ENCODE peak calls at places on chromosomes 13 and 19, in six cellular contexts. L is H9, B is thoracic aorta, T is ovary, R is GM10248, O is bronchial epithelial cell. K is an unnamed sample.

GRCh38 chr13:86900906-86901305 is 770.3 kb upstream of the SLITRK5 start:
- DNase-seq in L (no peak), B (no peak), T (no peak), R (no peak), O (peak), K (no peak)

GRCh38 chr13:80408270-80408669 is 67.3 kb upstream of the SPRY2 start:
- DNase-seq in L (peak), B (no peak), T (no peak), R (no peak), O (no peak), K (no peak)

GRCh38 chr19:53993448-53993847 is 2.0 kb downstream of the CACNG6 start:
- DNase-seq in L (no peak), B (no peak), T (no peak), R (no peak), O (no peak), K (no peak)

GRCh38 chr19:28980236-28980868 is 232.6 kb downstream of the UQCRFS1 start:
- DNase-seq in L (peak), B (no peak), T (no peak), R (no peak), O (no peak), K (no peak)

GRCh38 chr19:14632286-14632685 is 42.4 kb downstream of the ADGRE3 start:
- DNase-seq in L (peak), B (no peak), T (no peak), R (peak), O (peak), K (no peak)

GRCh38 chr19:29680447-29680846 is 15.2 kb downstream of the PLEKHF1 start:
- DNase-seq in L (no peak), B (no peak), T (no peak), R (peak), O (no peak), K (peak)

GRCh38 chr13:72255908-72256307 is 388.9 kb upstream of the DACH1 start:
- DNase-seq in L (peak), B (no peak), T (no peak), R (no peak), O (peak), K (no peak)

GRCh38 chr19:10544753-10545251 is 1.1 kb downstream of the ATG4D start:
- DNase-seq in L (no peak), B (no peak), T (no peak), R (no peak), O (no peak), K (no peak)

GRCh38 chr13:90686438-90686837 is 661.0 kb upstream of the MIR17HG start:
- DNase-seq in L (no peak), B (no peak), T (no peak), R (no peak), O (peak), K (no peak)

GRCh38 chr13:95710313-95710712 is 33.4 kb downstream of the DNAJC3 start:
- DNase-seq in L (no peak), B (no peak), T (no peak), R (no peak), O (peak), K (no peak)

GRCh38 chr19:13621413-13621812 is 115.1 kb upstream of the CACNA1A start:
- DNase-seq in L (peak), B (no peak), T (no peak), R (no peak), O (peak), K (no peak)

GRCh38 chr13:79735228-79735627 is 254.3 kb downstream of the NDFIP2 start:
- DNase-seq in L (no peak), B (no peak), T (no peak), R (no peak), O (no peak), K (no peak)

GRCh38 chr13:30943881-30944280 is 11.4 kb downstream of the TEX26 start:
- DNase-seq in L (no peak), B (no peak), T (no peak), R (no peak), O (no peak), K (no peak)

GRCh38 chr19:31170046-31170445 is 179.2 kb downstream of the TSHZ3 start:
- DNase-seq in L (peak), B (no peak), T (no peak), R (no peak), O (no peak), K (no peak)

GRCh38 chr13:20431080-20431479 is 94.6 kb downstream of the CRYL1 start:
- DNase-seq in L (no peak), B (no peak), T (no peak), R (no peak), O (peak), K (no peak)

GRCh38 chr13:66618702-66619101 is 611.4 kb downstream of the PCDH9 start:
- DNase-seq in L (no peak), B (no peak), T (no peak), R (peak), O (peak), K (no peak)

GRCh38 chr19:6020972-6021805 is 43.2 kb upstream of the RANBP3 start:
- DNase-seq in L (no peak), B (no peak), T (no peak), R (no peak), O (no peak), K (no peak)

DNA sequence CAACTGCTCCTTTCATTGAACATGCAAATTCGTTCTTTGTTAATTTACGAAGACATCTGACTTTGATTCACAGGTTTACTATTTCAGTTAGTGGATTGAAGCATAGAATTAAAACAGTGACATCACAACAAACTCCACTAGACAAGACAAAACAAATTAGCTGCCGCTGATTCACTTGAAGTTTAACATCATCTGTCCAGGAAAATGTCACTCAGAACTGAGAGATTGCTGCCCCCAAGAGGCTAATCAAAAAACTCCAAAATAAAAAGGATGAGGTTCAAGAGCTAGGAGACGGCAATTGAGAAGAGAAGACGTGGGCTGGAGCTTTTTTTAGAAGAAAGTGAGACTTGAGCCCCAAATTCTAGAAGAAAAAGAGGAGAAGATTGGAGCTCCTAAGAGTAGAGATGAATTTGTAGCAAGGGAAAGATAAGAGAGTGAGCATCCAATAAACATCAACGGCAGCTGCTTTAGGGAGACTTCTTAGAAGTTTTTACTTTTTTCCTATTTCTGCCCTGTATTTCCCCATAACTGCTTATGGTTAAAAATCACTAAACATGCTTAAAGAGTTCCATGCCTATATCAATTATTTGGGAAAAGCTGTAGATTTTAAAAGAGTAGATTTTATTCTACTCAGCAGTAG is 40.8 kb upstream of the TPP2 start:
- DNase-seq in L (no peak), B (no peak), T (no peak), R (peak), O (peak), K (no peak)
- TF ChIP-seq CTCF in L (peak), B (peak), T (no peak), R (peak), O (peak), K (peak)

GRCh38 chr13:78241278-78241919 is 322.8 kb upstream of the EDNRB start:
- DNase-seq in L (peak), B (no peak), T (no peak), R (peak), O (peak), K (peak)
- TF ChIP-seq CTCF in L (peak), B (no peak), T (no peak), R (peak), O (peak), K (peak)

DNA sequence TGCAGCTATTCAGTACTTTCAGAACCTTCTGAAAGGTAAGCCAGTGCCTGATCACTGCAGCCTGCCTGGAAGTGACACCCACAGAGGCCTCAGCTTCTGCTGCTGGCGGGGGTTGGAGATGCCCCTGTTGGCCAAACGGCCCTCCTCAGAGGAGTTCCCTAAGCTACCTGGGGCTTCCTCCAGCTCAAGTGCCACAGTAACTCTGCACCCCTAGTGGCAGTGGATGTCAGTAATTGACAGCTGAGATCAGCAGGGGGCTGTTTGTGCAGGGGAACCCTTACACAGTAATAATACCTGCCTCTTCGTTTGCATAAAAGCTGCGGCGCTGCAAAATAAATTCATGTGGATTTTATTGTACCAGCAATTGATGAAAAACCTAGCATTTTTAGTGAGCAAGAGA is 28.9 kb downstream of the TDRD12 start:
- DNase-seq in L (no peak), B (no peak), T (no peak), R (peak), O (no peak), K (no peak)
- TF ChIP-seq CTCF in L (peak), B (no peak), T (no peak), R (peak), O (no peak), K (no peak)

GRCh38 chr13:64311112-64311511 is 2895.5 kb upstream of the PCDH20 start:
- DNase-seq in L (no peak), B (no peak), T (no peak), R (no peak), O (no peak), K (no peak)
- TF ChIP-seq CTCF in L (no peak), B (no peak), T (no peak), R (no peak), O (no peak), K (no peak)

K was measured in left ventricle myocardium inferior.